ENCODE peak calls at places on chromosome 11, in six cellular contexts. E is ELF-1; Q is stimulated activated CD4-positive, alpha-beta T cell treated with anti-CD3 and anti-CD28 coated beads, Interleukin-2, amount 100 ng/mL, for 24 hours; N is Daoy; R is A549; A is A172. W is an unnamed sample.

GRCh38 chr11:60018058-60018457 is 1.1 kb downstream of the OOSP4B start:
- DNase-seq in E (peak; percentile 74), Q (no peak), N (no peak), R (no peak), A (no peak), W (no peak)

GRCh38 chr11:70229737-70230136 is 26.6 kb downstream of the FADD start:
- DNase-seq in E (peak; percentile 27), Q (no peak), N (no peak), R (no peak), A (no peak), W (no peak)

GRCh38 chr11:126840201-126840886 is 160.2 kb downstream of the KIRREL3 start:
- DNase-seq in E (no peak), Q (no peak), N (no peak), R (no peak), A (no peak), W (peak; percentile 48)

GRCh38 chr11:33899383-33900037 is 7.6 kb upstream of the LMO2 start:
- DNase-seq in E (peak; percentile 58), Q (no peak), N (peak; percentile 81), R (peak; percentile 31), A (peak; percentile 93), W (peak; percentile 74)

GRCh38 chr11:132501356-132501755 is 1030.9 kb downstream of the OPCML start:
- DNase-seq in E (no peak), Q (no peak), N (no peak), R (no peak), A (no peak), W (no peak)

GRCh38 chr11:36317992-36318391 is 21.9 kb downstream of the PRR5L start:
- DNase-seq in E (no peak), Q (no peak), N (no peak), R (no peak), A (no peak), W (no peak)

GRCh38 chr11:74288161-74288560 is 23.3 kb downstream of the P4HA3 start:
- DNase-seq in E (no peak), Q (no peak), N (peak; percentile 81), R (peak; percentile 94), A (peak; percentile 92), W (peak; percentile 85)

GRCh38 chr11:112655386-112655785 is 305.8 kb upstream of the NCAM1 start:
- DNase-seq in E (no peak), Q (no peak), N (peak; percentile 24), R (no peak), A (peak; percentile 49), W (peak; percentile 35)

GRCh38 chr11:17381156-17381555 is 7.3 kb downstream of the KCNJ11 start:
- DNase-seq in E (no peak), Q (no peak), N (no peak), R (no peak), A (no peak), W (peak; percentile 72)

GRCh38 chr11:27977527-27977926 is 130.4 kb downstream of the KIF18A start:
- DNase-seq in E (no peak), Q (no peak), N (no peak), R (no peak), A (no peak), W (no peak)

GRCh38 chr11:15589070-15589626 is 474.4 kb downstream of the INSC start:
- DNase-seq in E (peak; percentile 35), Q (no peak), N (no peak), R (no peak), A (no peak), W (no peak)

GRCh38 chr11:44315947-44316387 is 6.0 kb upstream of the ALX4 start:
- DNase-seq in E (peak; percentile 55), Q (no peak), N (peak; percentile 72), R (peak; percentile 44), A (no peak), W (peak; percentile 53)

GRCh38 chr11:94961255-94961654 is 12.1 kb downstream of the CWC15 start:
- DNase-seq in E (no peak), Q (no peak), N (no peak), R (no peak), A (no peak), W (no peak)

GRCh38 chr11:26079966-26080365 is 252.0 kb upstream of the ANO3 start:
- DNase-seq in E (no peak), Q (no peak), N (no peak), R (no peak), A (no peak), W (no peak)

GRCh38 chr11:28521075-28521474 is 412.9 kb downstream of the METTL15 start:
- DNase-seq in E (no peak), Q (no peak), N (no peak), R (no peak), A (no peak), W (no peak)

GRCh38 chr11:65992056-65992455 is 9.9 kb downstream of the EIF1AD start:
- DNase-seq in E (no peak), Q (no peak), N (no peak), R (no peak), A (no peak), W (no peak)

GRCh38 chr11:40274017-40274416 is 1185.4 kb downstream of the LRRC4C start:
- DNase-seq in E (no peak), Q (no peak), N (no peak), R (no peak), A (peak; percentile 49), W (peak; percentile 40)

GRCh38 chr11:11538277-11538960 is 83.4 kb downstream of the GALNT18 start:
- DNase-seq in E (no peak), Q (no peak), N (no peak), R (no peak), A (no peak), W (no peak)

GRCh38 chr11:124194696-124195418 is 11.7 kb downstream of the OR10D3 start:
- DNase-seq in E (peak; percentile 51), Q (peak; percentile 39), N (peak; percentile 60), R (peak; percentile 54), A (peak; percentile 33), W (peak; percentile 55)

W was measured in EL.